ENCODE peak calls at places on chromosomes 12 and 14, in six cellular contexts. One of them, this sample, is unnamed.

GRCh38 chr14:93765032-93765626 is 23.2 kb downstream of the PRIMA1 start:
- DNase-seq in AG09309: no peak
- DNase-seq in GM06990: no peak
- DNase-seq in fibroblast of mammary gland: no peak
- DNase-seq in right lobe of liver: no peak
- DNase-seq in CD4-positive, alpha-beta T cell: no peak
- DNase-seq in this sample: no peak

GRCh38 chr12:42140901-42141300 is 3.8 kb downstream of the GXYLT1 start:
- DNase-seq in AG09309: no peak
- DNase-seq in GM06990: no peak
- DNase-seq in fibroblast of mammary gland: peak
- DNase-seq in right lobe of liver: no peak
- DNase-seq in CD4-positive, alpha-beta T cell: no peak
- DNase-seq in this sample: no peak

GRCh38 chr12:119802472-119802871 is 74.6 kb downstream of the CIT start:
- DNase-seq in AG09309: peak
- DNase-seq in GM06990: no peak
- DNase-seq in fibroblast of mammary gland: peak
- DNase-seq in right lobe of liver: no peak
- DNase-seq in CD4-positive, alpha-beta T cell: no peak
- DNase-seq in this sample: no peak

GRCh38 chr14:30214014-30214413 is 286.4 kb upstream of the PRKD1 start:
- DNase-seq in AG09309: no peak
- DNase-seq in GM06990: no peak
- DNase-seq in fibroblast of mammary gland: peak
- DNase-seq in right lobe of liver: no peak
- DNase-seq in CD4-positive, alpha-beta T cell: no peak
- DNase-seq in this sample: no peak

GRCh38 chr12:59500915-59501314 is 94.9 kb upstream of the SLC16A7 start:
- DNase-seq in AG09309: no peak
- DNase-seq in GM06990: no peak
- DNase-seq in fibroblast of mammary gland: no peak
- DNase-seq in right lobe of liver: no peak
- DNase-seq in CD4-positive, alpha-beta T cell: no peak
- DNase-seq in this sample: no peak

GRCh38 chr12:75260316-75260715 is 50.7 kb upstream of the KCNC2 start:
- DNase-seq in AG09309: no peak
- DNase-seq in GM06990: no peak
- DNase-seq in fibroblast of mammary gland: no peak
- DNase-seq in right lobe of liver: no peak
- DNase-seq in CD4-positive, alpha-beta T cell: no peak
- DNase-seq in this sample: no peak

GRCh38 chr12:96698965-96699364 is 208.1 kb upstream of the NEDD1 start:
- DNase-seq in AG09309: no peak
- DNase-seq in GM06990: no peak
- DNase-seq in fibroblast of mammary gland: no peak
- DNase-seq in right lobe of liver: no peak
- DNase-seq in CD4-positive, alpha-beta T cell: no peak
- DNase-seq in this sample: no peak

GRCh38 chr12:92574046-92574783 is 128.6 kb upstream of the PLEKHG7 start:
- DNase-seq in AG09309: no peak
- DNase-seq in GM06990: no peak
- DNase-seq in fibroblast of mammary gland: peak
- DNase-seq in right lobe of liver: no peak
- DNase-seq in CD4-positive, alpha-beta T cell: no peak
- DNase-seq in this sample: no peak

GRCh38 chr12:62260733-62261683 is 804 bp downstream of the USP15 start:
- DNase-seq in AG09309: no peak
- DNase-seq in GM06990: peak
- DNase-seq in fibroblast of mammary gland: peak
- DNase-seq in right lobe of liver: peak
- DNase-seq in CD4-positive, alpha-beta T cell: peak
- DNase-seq in this sample: peak

GRCh38 chr14:30193791-30194407 is 266.3 kb upstream of the PRKD1 start:
- DNase-seq in AG09309: peak
- DNase-seq in GM06990: no peak
- DNase-seq in fibroblast of mammary gland: peak
- DNase-seq in right lobe of liver: no peak
- DNase-seq in CD4-positive, alpha-beta T cell: no peak
- DNase-seq in this sample: no peak

GRCh38 chr12:51814311-51815088 is 34.0 kb downstream of the FIGNL2 start:
- DNase-seq in AG09309: peak
- DNase-seq in GM06990: peak
- DNase-seq in fibroblast of mammary gland: peak
- DNase-seq in right lobe of liver: peak
- DNase-seq in CD4-positive, alpha-beta T cell: peak
- DNase-seq in this sample: peak

GRCh38 chr14:104228221-104228620 is 89.8 kb downstream of the KIF26A start:
- DNase-seq in AG09309: no peak
- DNase-seq in GM06990: no peak
- DNase-seq in fibroblast of mammary gland: no peak
- DNase-seq in right lobe of liver: peak
- DNase-seq in CD4-positive, alpha-beta T cell: no peak
- DNase-seq in this sample: no peak
- TF ChIP-seq CTCF in AG09309: no peak
- TF ChIP-seq CTCF in GM06990: no peak
- TF ChIP-seq CTCF in fibroblast of mammary gland: no peak
- TF ChIP-seq CTCF in right lobe of liver: no peak
- TF ChIP-seq CTCF in CD4-positive, alpha-beta T cell: no peak
- TF ChIP-seq CTCF in this sample: no peak

GRCh38 chr14:55158412-55158811 is 29.4 kb downstream of the LGALS3 start:
- DNase-seq in AG09309: no peak
- DNase-seq in GM06990: no peak
- DNase-seq in fibroblast of mammary gland: no peak
- DNase-seq in right lobe of liver: no peak
- DNase-seq in CD4-positive, alpha-beta T cell: no peak
- DNase-seq in this sample: no peak

GRCh38 chr14:55157080-55157479 is 28.0 kb downstream of the LGALS3 start:
- DNase-seq in AG09309: no peak
- DNase-seq in GM06990: no peak
- DNase-seq in fibroblast of mammary gland: no peak
- DNase-seq in right lobe of liver: no peak
- DNase-seq in CD4-positive, alpha-beta T cell: no peak
- DNase-seq in this sample: no peak

GRCh38 chr14:55160989-55161388 is 30.4 kb downstream of the DLGAP5 start:
- DNase-seq in AG09309: peak
- DNase-seq in GM06990: no peak
- DNase-seq in fibroblast of mammary gland: peak
- DNase-seq in right lobe of liver: no peak
- DNase-seq in CD4-positive, alpha-beta T cell: no peak
- DNase-seq in this sample: no peak
- TF ChIP-seq CTCF in AG09309: peak
- TF ChIP-seq CTCF in GM06990: peak
- TF ChIP-seq CTCF in fibroblast of mammary gland: peak
- TF ChIP-seq CTCF in right lobe of liver: peak
- TF ChIP-seq CTCF in CD4-positive, alpha-beta T cell: peak
- TF ChIP-seq CTCF in this sample: peak

GRCh38 chr14:22838631-22839041 is 2.3 kb downstream of the MMP14 start:
- DNase-seq in AG09309: no peak
- DNase-seq in GM06990: no peak
- DNase-seq in fibroblast of mammary gland: peak
- DNase-seq in right lobe of liver: no peak
- DNase-seq in CD4-positive, alpha-beta T cell: no peak
- DNase-seq in this sample: no peak

GRCh38 chr14:22837059-22837749 is 819 bp downstream of the MMP14 start:
- DNase-seq in AG09309: no peak
- DNase-seq in GM06990: no peak
- DNase-seq in fibroblast of mammary gland: peak
- DNase-seq in right lobe of liver: peak
- DNase-seq in CD4-positive, alpha-beta T cell: no peak
- DNase-seq in this sample: peak

GRCh38 chr14:22837750-22838538 is 1.6 kb downstream of the MMP14 start:
- DNase-seq in AG09309: no peak
- DNase-seq in GM06990: no peak
- DNase-seq in fibroblast of mammary gland: peak
- DNase-seq in right lobe of liver: no peak
- DNase-seq in CD4-positive, alpha-beta T cell: no peak
- DNase-seq in this sample: no peak

GRCh38 chr14:22835505-22835904 is 880 bp upstream of the MMP14 start:
- DNase-seq in AG09309: no peak
- DNase-seq in GM06990: no peak
- DNase-seq in fibroblast of mammary gland: no peak
- DNase-seq in right lobe of liver: no peak
- DNase-seq in CD4-positive, alpha-beta T cell: no peak
- DNase-seq in this sample: no peak

GRCh38 chr14:22836301-22837058 is at the start of gene MMP14:
- DNase-seq in AG09309: no peak
- DNase-seq in GM06990: no peak
- DNase-seq in fibroblast of mammary gland: peak
- DNase-seq in right lobe of liver: peak
- DNase-seq in CD4-positive, alpha-beta T cell: no peak
- DNase-seq in this sample: peak
- TF ChIP-seq CTCF in AG09309: peak
- TF ChIP-seq CTCF in GM06990: no peak
- TF ChIP-seq CTCF in fibroblast of mammary gland: peak
- TF ChIP-seq CTCF in right lobe of liver: peak
- TF ChIP-seq CTCF in CD4-positive, alpha-beta T cell: no peak
- TF ChIP-seq CTCF in this sample: peak

DNA sequence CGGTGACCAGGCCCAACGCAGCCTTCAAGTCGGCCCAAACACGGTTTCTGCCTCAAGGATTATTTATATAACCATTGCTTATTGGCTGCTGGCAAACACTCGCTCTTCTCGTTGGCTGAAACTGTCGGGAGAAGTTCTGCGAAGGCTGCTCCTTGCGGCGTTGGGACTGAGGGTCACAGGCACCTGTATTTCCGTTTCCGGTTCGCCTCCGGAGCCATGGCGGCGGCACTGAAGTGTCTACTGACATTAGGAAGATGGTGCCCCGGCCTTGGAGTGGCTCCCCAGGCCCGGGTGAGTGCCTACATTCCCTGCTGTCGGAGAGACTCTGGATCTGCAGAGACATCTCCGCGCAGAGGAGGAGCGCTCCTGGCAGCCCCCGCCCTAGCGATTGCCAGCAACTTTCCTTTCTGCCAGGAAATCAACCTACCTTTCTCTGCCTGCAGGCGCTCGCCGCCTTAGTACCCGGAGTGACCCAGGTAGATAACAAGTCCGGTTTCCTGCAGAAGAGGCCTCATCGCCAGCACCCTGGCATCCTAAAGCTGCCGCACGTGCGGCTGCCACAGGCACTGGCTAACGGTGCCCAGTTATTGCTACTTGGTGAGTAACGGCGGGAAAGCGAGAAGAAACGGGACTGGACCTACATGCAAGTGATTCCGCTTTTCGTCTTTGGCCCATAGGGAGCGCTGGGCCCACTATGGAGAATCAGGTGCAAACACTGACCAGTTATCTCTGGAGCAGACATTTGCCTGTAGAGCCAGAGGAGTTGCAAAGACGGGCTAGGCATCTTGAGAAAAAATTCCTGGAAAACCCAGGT is at the start of gene METTL17:
- DNase-seq in AG09309: peak
- DNase-seq in GM06990: peak
- DNase-seq in fibroblast of mammary gland: peak
- DNase-seq in right lobe of liver: peak
- DNase-seq in CD4-positive, alpha-beta T cell: peak
- DNase-seq in this sample: peak
- TF ChIP-seq CTCF in AG09309: peak
- TF ChIP-seq CTCF in GM06990: peak
- TF ChIP-seq CTCF in fibroblast of mammary gland: peak
- TF ChIP-seq CTCF in right lobe of liver: peak
- TF ChIP-seq CTCF in CD4-positive, alpha-beta T cell: no peak
- TF ChIP-seq CTCF in this sample: peak

GRCh38 chr14:64800000-64800399 is 79.7 kb downstream of the SPTB start:
- DNase-seq in AG09309: no peak
- DNase-seq in GM06990: no peak
- DNase-seq in fibroblast of mammary gland: peak
- DNase-seq in right lobe of liver: no peak
- DNase-seq in CD4-positive, alpha-beta T cell: no peak
- DNase-seq in this sample: no peak
- TF ChIP-seq CTCF in AG09309: peak
- TF ChIP-seq CTCF in GM06990: peak
- TF ChIP-seq CTCF in fibroblast of mammary gland: peak
- TF ChIP-seq CTCF in right lobe of liver: peak
- TF ChIP-seq CTCF in CD4-positive, alpha-beta T cell: no peak
- TF ChIP-seq CTCF in this sample: peak

GRCh38 chr12:122635471-122635870 is 67.7 kb downstream of the HCAR2 start:
- DNase-seq in AG09309: no peak
- DNase-seq in GM06990: no peak
- DNase-seq in fibroblast of mammary gland: no peak
- DNase-seq in right lobe of liver: no peak
- DNase-seq in CD4-positive, alpha-beta T cell: no peak
- DNase-seq in this sample: no peak
- TF ChIP-seq CTCF in AG09309: no peak
- TF ChIP-seq CTCF in GM06990: no peak
- TF ChIP-seq CTCF in fibroblast of mammary gland: no peak
- TF ChIP-seq CTCF in right lobe of liver: no peak
- TF ChIP-seq CTCF in CD4-positive, alpha-beta T cell: no peak
- TF ChIP-seq CTCF in this sample: no peak

GRCh38 chr14:20343092-20343854 is at the start of gene PARP2:
- DNase-seq in AG09309: peak
- DNase-seq in GM06990: peak
- DNase-seq in fibroblast of mammary gland: peak
- DNase-seq in right lobe of liver: peak
- DNase-seq in CD4-positive, alpha-beta T cell: peak
- DNase-seq in this sample: peak
- TF ChIP-seq CTCF in AG09309: no peak
- TF ChIP-seq CTCF in GM06990: no peak
- TF ChIP-seq CTCF in fibroblast of mammary gland: no peak
- TF ChIP-seq CTCF in right lobe of liver: no peak
- TF ChIP-seq CTCF in CD4-positive, alpha-beta T cell: no peak
- TF ChIP-seq CTCF in this sample: no peak

DNA sequence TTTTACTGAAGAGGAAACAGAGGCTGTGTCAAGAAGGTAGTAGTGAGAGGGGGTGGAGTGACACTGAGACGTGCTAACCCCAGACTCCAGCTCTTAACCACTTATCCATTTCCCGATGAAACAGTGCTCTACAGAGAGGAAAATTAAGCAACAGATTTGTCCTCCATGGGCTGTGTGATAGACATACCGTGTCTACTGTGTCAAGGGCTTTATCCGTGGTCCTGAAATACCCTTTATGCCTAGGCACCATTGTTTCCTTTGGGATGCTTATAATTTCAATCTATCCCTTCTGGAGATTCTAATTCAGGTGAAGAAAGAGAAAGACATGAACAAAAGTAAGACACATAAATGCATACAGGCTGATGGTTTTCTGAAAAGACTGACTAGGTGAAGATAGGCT is 71.7 kb downstream of the CMKLR1 start:
- DNase-seq in AG09309: no peak
- DNase-seq in GM06990: no peak
- DNase-seq in fibroblast of mammary gland: no peak
- DNase-seq in right lobe of liver: no peak
- DNase-seq in CD4-positive, alpha-beta T cell: no peak
- DNase-seq in this sample: no peak
- TF ChIP-seq CTCF in AG09309: no peak
- TF ChIP-seq CTCF in GM06990: no peak
- TF ChIP-seq CTCF in fibroblast of mammary gland: no peak
- TF ChIP-seq CTCF in right lobe of liver: no peak
- TF ChIP-seq CTCF in CD4-positive, alpha-beta T cell: no peak
- TF ChIP-seq CTCF in this sample: no peak

This sample was measured in neural crest cell.